ENCODE peak calls at places on chromosomes 11 and 22, in ten cellular contexts. One of them, this sample, is unnamed.
A peak's percentile ranks its signal among the peaks of the same experiment; 100 is the strongest.

GRCh38 chr11:130403301-130403804 is 25.1 kb downstream of the ADAMTS8 start:
- DNase-seq in AG04450: peak; percentile 90
- DNase-seq in T47D: peak; percentile 42
- DNase-seq in fibroblast of gingiva: peak; percentile 86
- DNase-seq in Daoy: peak; percentile 86
- DNase-seq in hypothalamus: peak; percentile 49
- DNase-seq in brain microvascular endothelial cell: peak; percentile 89
- DNase-seq in activated CD4-positive, alpha-beta T cell treated with anti-CD3 and anti-CD28 coated beads for 48 hours: no peak
- DNase-seq in activated naive CD8-positive, alpha-beta T cell treated with anti-CD3 and anti-CD28 coated beads, Interleukin-2, amount 50 U/mL, for 16 hours: no peak
- DNase-seq in activated CD4-positive, CD25-positive, alpha-beta regulatory T cell treated with anti-CD3 and anti-CD28 coated beads, Interleukin-2, amount 50 U/mL, for 72 hours: no peak
- DNase-seq in this sample: no peak

GRCh38 chr22:38829485-38829884 is 14.3 kb downstream of the NPTXR start:
- DNase-seq in hypothalamus: no peak
- DNase-seq in Daoy: peak; percentile 25
- DNase-seq in T47D: no peak
- DNase-seq in activated CD4-positive, CD25-positive, alpha-beta regulatory T cell treated with anti-CD3 and anti-CD28 coated beads, Interleukin-2, amount 50 U/mL, for 72 hours: no peak
- DNase-seq in activated CD4-positive, alpha-beta T cell treated with anti-CD3 and anti-CD28 coated beads for 48 hours: no peak
- DNase-seq in AG04450: no peak
- DNase-seq in brain microvascular endothelial cell: no peak
- DNase-seq in fibroblast of gingiva: no peak
- DNase-seq in activated naive CD8-positive, alpha-beta T cell treated with anti-CD3 and anti-CD28 coated beads, Interleukin-2, amount 50 U/mL, for 16 hours: no peak
- DNase-seq in this sample: no peak

GRCh38 chr22:27982106-27982505 is 63.0 kb upstream of the PITPNB start:
- DNase-seq in activated CD4-positive, alpha-beta T cell treated with anti-CD3 and anti-CD28 coated beads for 48 hours: no peak
- DNase-seq in fibroblast of gingiva: no peak
- DNase-seq in activated CD4-positive, CD25-positive, alpha-beta regulatory T cell treated with anti-CD3 and anti-CD28 coated beads, Interleukin-2, amount 50 U/mL, for 72 hours: peak; percentile 21
- DNase-seq in Daoy: no peak
- DNase-seq in brain microvascular endothelial cell: no peak
- DNase-seq in activated naive CD8-positive, alpha-beta T cell treated with anti-CD3 and anti-CD28 coated beads, Interleukin-2, amount 50 U/mL, for 16 hours: no peak
- DNase-seq in hypothalamus: no peak
- DNase-seq in AG04450: no peak
- DNase-seq in T47D: no peak
- DNase-seq in this sample: no peak

GRCh38 chr11:122898799-122899198 is 16.2 kb downstream of the JHY start:
- DNase-seq in hypothalamus: no peak
- DNase-seq in T47D: no peak
- DNase-seq in activated CD4-positive, CD25-positive, alpha-beta regulatory T cell treated with anti-CD3 and anti-CD28 coated beads, Interleukin-2, amount 50 U/mL, for 72 hours: no peak
- DNase-seq in AG04450: no peak
- DNase-seq in activated CD4-positive, alpha-beta T cell treated with anti-CD3 and anti-CD28 coated beads for 48 hours: no peak
- DNase-seq in fibroblast of gingiva: no peak
- DNase-seq in Daoy: no peak
- DNase-seq in activated naive CD8-positive, alpha-beta T cell treated with anti-CD3 and anti-CD28 coated beads, Interleukin-2, amount 50 U/mL, for 16 hours: no peak
- DNase-seq in brain microvascular endothelial cell: no peak
- DNase-seq in this sample: no peak

GRCh38 chr11:125978778-125979378 is 33.0 kb downstream of the VSIG10L2 start:
- DNase-seq in Daoy: no peak
- DNase-seq in activated naive CD8-positive, alpha-beta T cell treated with anti-CD3 and anti-CD28 coated beads, Interleukin-2, amount 50 U/mL, for 16 hours: no peak
- DNase-seq in activated CD4-positive, alpha-beta T cell treated with anti-CD3 and anti-CD28 coated beads for 48 hours: no peak
- DNase-seq in fibroblast of gingiva: no peak
- DNase-seq in AG04450: no peak
- DNase-seq in brain microvascular endothelial cell: no peak
- DNase-seq in T47D: no peak
- DNase-seq in activated CD4-positive, CD25-positive, alpha-beta regulatory T cell treated with anti-CD3 and anti-CD28 coated beads, Interleukin-2, amount 50 U/mL, for 72 hours: no peak
- DNase-seq in hypothalamus: no peak
- DNase-seq in this sample: no peak

GRCh38 chr11:72625746-72626636 is 48.2 kb downstream of the PDE2A start:
- DNase-seq in activated naive CD8-positive, alpha-beta T cell treated with anti-CD3 and anti-CD28 coated beads, Interleukin-2, amount 50 U/mL, for 16 hours: no peak
- DNase-seq in activated CD4-positive, alpha-beta T cell treated with anti-CD3 and anti-CD28 coated beads for 48 hours: no peak
- DNase-seq in fibroblast of gingiva: no peak
- DNase-seq in Daoy: no peak
- DNase-seq in activated CD4-positive, CD25-positive, alpha-beta regulatory T cell treated with anti-CD3 and anti-CD28 coated beads, Interleukin-2, amount 50 U/mL, for 72 hours: no peak
- DNase-seq in T47D: no peak
- DNase-seq in hypothalamus: no peak
- DNase-seq in AG04450: no peak
- DNase-seq in brain microvascular endothelial cell: no peak
- DNase-seq in this sample: no peak

GRCh38 chr22:27512283-27512761 is 289.2 kb downstream of the MN1 start:
- DNase-seq in activated CD4-positive, CD25-positive, alpha-beta regulatory T cell treated with anti-CD3 and anti-CD28 coated beads, Interleukin-2, amount 50 U/mL, for 72 hours: no peak
- DNase-seq in brain microvascular endothelial cell: peak; percentile 97
- DNase-seq in hypothalamus: no peak
- DNase-seq in activated CD4-positive, alpha-beta T cell treated with anti-CD3 and anti-CD28 coated beads for 48 hours: no peak
- DNase-seq in T47D: no peak
- DNase-seq in fibroblast of gingiva: peak; percentile 85
- DNase-seq in activated naive CD8-positive, alpha-beta T cell treated with anti-CD3 and anti-CD28 coated beads, Interleukin-2, amount 50 U/mL, for 16 hours: no peak
- DNase-seq in Daoy: peak; percentile 92
- DNase-seq in AG04450: peak; percentile 83
- DNase-seq in this sample: no peak

GRCh38 chr22:42902875-42903510 is 45.9 kb upstream of the ARFGAP3 start:
- DNase-seq in AG04450: peak; percentile 66
- DNase-seq in hypothalamus: no peak
- DNase-seq in fibroblast of gingiva: no peak
- DNase-seq in activated CD4-positive, CD25-positive, alpha-beta regulatory T cell treated with anti-CD3 and anti-CD28 coated beads, Interleukin-2, amount 50 U/mL, for 72 hours: no peak
- DNase-seq in T47D: no peak
- DNase-seq in Daoy: no peak
- DNase-seq in activated CD4-positive, alpha-beta T cell treated with anti-CD3 and anti-CD28 coated beads for 48 hours: no peak
- DNase-seq in brain microvascular endothelial cell: no peak
- DNase-seq in activated naive CD8-positive, alpha-beta T cell treated with anti-CD3 and anti-CD28 coated beads, Interleukin-2, amount 50 U/mL, for 16 hours: no peak
- DNase-seq in this sample: peak; percentile 17

GRCh38 chr22:24975813-24976341 is 23.4 kb downstream of the KIAA1671 start:
- DNase-seq in activated CD4-positive, CD25-positive, alpha-beta regulatory T cell treated with anti-CD3 and anti-CD28 coated beads, Interleukin-2, amount 50 U/mL, for 72 hours: no peak
- DNase-seq in T47D: no peak
- DNase-seq in activated CD4-positive, alpha-beta T cell treated with anti-CD3 and anti-CD28 coated beads for 48 hours: no peak
- DNase-seq in brain microvascular endothelial cell: no peak
- DNase-seq in fibroblast of gingiva: peak; percentile 77
- DNase-seq in AG04450: no peak
- DNase-seq in Daoy: no peak
- DNase-seq in activated naive CD8-positive, alpha-beta T cell treated with anti-CD3 and anti-CD28 coated beads, Interleukin-2, amount 50 U/mL, for 16 hours: no peak
- DNase-seq in hypothalamus: peak; percentile 71
- DNase-seq in this sample: no peak

GRCh38 chr22:35150163-35151107 is 84.5 kb downstream of the ISX start:
- DNase-seq in activated CD4-positive, alpha-beta T cell treated with anti-CD3 and anti-CD28 coated beads for 48 hours: peak; percentile 78
- DNase-seq in fibroblast of gingiva: no peak
- DNase-seq in AG04450: no peak
- DNase-seq in T47D: peak; percentile 58
- DNase-seq in brain microvascular endothelial cell: peak; percentile 51
- DNase-seq in activated CD4-positive, CD25-positive, alpha-beta regulatory T cell treated with anti-CD3 and anti-CD28 coated beads, Interleukin-2, amount 50 U/mL, for 72 hours: peak; percentile 72
- DNase-seq in hypothalamus: peak; percentile 52
- DNase-seq in activated naive CD8-positive, alpha-beta T cell treated with anti-CD3 and anti-CD28 coated beads, Interleukin-2, amount 50 U/mL, for 16 hours: peak; percentile 15
- DNase-seq in Daoy: peak; percentile 60
- DNase-seq in this sample: peak; percentile 83

GRCh38 chr22:50303848-50304527 is 3.5 kb downstream of the PLXNB2 start:
- DNase-seq in hypothalamus: peak; percentile 46
- DNase-seq in activated CD4-positive, CD25-positive, alpha-beta regulatory T cell treated with anti-CD3 and anti-CD28 coated beads, Interleukin-2, amount 50 U/mL, for 72 hours: no peak
- DNase-seq in activated naive CD8-positive, alpha-beta T cell treated with anti-CD3 and anti-CD28 coated beads, Interleukin-2, amount 50 U/mL, for 16 hours: no peak
- DNase-seq in activated CD4-positive, alpha-beta T cell treated with anti-CD3 and anti-CD28 coated beads for 48 hours: peak; percentile 24
- DNase-seq in AG04450: no peak
- DNase-seq in T47D: peak; percentile 84
- DNase-seq in Daoy: peak; percentile 30
- DNase-seq in brain microvascular endothelial cell: no peak
- DNase-seq in fibroblast of gingiva: no peak
- DNase-seq in this sample: no peak

GRCh38 chr11:11265994-11266606 is 87.0 kb downstream of the CSNK2A3 start:
- DNase-seq in activated naive CD8-positive, alpha-beta T cell treated with anti-CD3 and anti-CD28 coated beads, Interleukin-2, amount 50 U/mL, for 16 hours: no peak
- DNase-seq in AG04450: no peak
- DNase-seq in fibroblast of gingiva: no peak
- DNase-seq in T47D: peak; percentile 58
- DNase-seq in Daoy: peak; percentile 54
- DNase-seq in activated CD4-positive, alpha-beta T cell treated with anti-CD3 and anti-CD28 coated beads for 48 hours: peak; percentile 80
- DNase-seq in hypothalamus: peak; percentile 11
- DNase-seq in brain microvascular endothelial cell: peak; percentile 6
- DNase-seq in activated CD4-positive, CD25-positive, alpha-beta regulatory T cell treated with anti-CD3 and anti-CD28 coated beads, Interleukin-2, amount 50 U/mL, for 72 hours: peak; percentile 74
- DNase-seq in this sample: peak; percentile 44

GRCh38 chr11:111408789-111409727 is 30.0 kb upstream of the POU2AF1 start:
- DNase-seq in activated naive CD8-positive, alpha-beta T cell treated with anti-CD3 and anti-CD28 coated beads, Interleukin-2, amount 50 U/mL, for 16 hours: no peak
- DNase-seq in fibroblast of gingiva: peak; percentile 76
- DNase-seq in hypothalamus: no peak
- DNase-seq in Daoy: peak; percentile 72
- DNase-seq in brain microvascular endothelial cell: no peak
- DNase-seq in AG04450: no peak
- DNase-seq in T47D: no peak
- DNase-seq in activated CD4-positive, CD25-positive, alpha-beta regulatory T cell treated with anti-CD3 and anti-CD28 coated beads, Interleukin-2, amount 50 U/mL, for 72 hours: no peak
- DNase-seq in activated CD4-positive, alpha-beta T cell treated with anti-CD3 and anti-CD28 coated beads for 48 hours: no peak
- DNase-seq in this sample: no peak

GRCh38 chr11:97742717-97743116 is 1278.0 kb upstream of the CNTN5 start:
- DNase-seq in brain microvascular endothelial cell: no peak
- DNase-seq in AG04450: no peak
- DNase-seq in hypothalamus: no peak
- DNase-seq in Daoy: no peak
- DNase-seq in fibroblast of gingiva: no peak
- DNase-seq in T47D: no peak
- DNase-seq in activated CD4-positive, CD25-positive, alpha-beta regulatory T cell treated with anti-CD3 and anti-CD28 coated beads, Interleukin-2, amount 50 U/mL, for 72 hours: no peak
- DNase-seq in activated naive CD8-positive, alpha-beta T cell treated with anti-CD3 and anti-CD28 coated beads, Interleukin-2, amount 50 U/mL, for 16 hours: no peak
- DNase-seq in activated CD4-positive, alpha-beta T cell treated with anti-CD3 and anti-CD28 coated beads for 48 hours: no peak
- DNase-seq in this sample: no peak

GRCh38 chr11:19326499-19326898 is 85.8 kb upstream of the E2F8 start:
- DNase-seq in AG04450: no peak
- DNase-seq in T47D: peak; percentile 33
- DNase-seq in activated CD4-positive, CD25-positive, alpha-beta regulatory T cell treated with anti-CD3 and anti-CD28 coated beads, Interleukin-2, amount 50 U/mL, for 72 hours: no peak
- DNase-seq in activated naive CD8-positive, alpha-beta T cell treated with anti-CD3 and anti-CD28 coated beads, Interleukin-2, amount 50 U/mL, for 16 hours: no peak
- DNase-seq in Daoy: no peak
- DNase-seq in fibroblast of gingiva: peak; percentile 33
- DNase-seq in activated CD4-positive, alpha-beta T cell treated with anti-CD3 and anti-CD28 coated beads for 48 hours: no peak
- DNase-seq in hypothalamus: no peak
- DNase-seq in brain microvascular endothelial cell: no peak
- DNase-seq in this sample: no peak

GRCh38 chr22:24986816-24987215 is 34.3 kb downstream of the KIAA1671 start:
- DNase-seq in activated CD4-positive, alpha-beta T cell treated with anti-CD3 and anti-CD28 coated beads for 48 hours: no peak
- DNase-seq in Daoy: no peak
- DNase-seq in AG04450: no peak
- DNase-seq in activated naive CD8-positive, alpha-beta T cell treated with anti-CD3 and anti-CD28 coated beads, Interleukin-2, amount 50 U/mL, for 16 hours: no peak
- DNase-seq in T47D: no peak
- DNase-seq in fibroblast of gingiva: no peak
- DNase-seq in hypothalamus: no peak
- DNase-seq in activated CD4-positive, CD25-positive, alpha-beta regulatory T cell treated with anti-CD3 and anti-CD28 coated beads, Interleukin-2, amount 50 U/mL, for 72 hours: no peak
- DNase-seq in brain microvascular endothelial cell: no peak
- DNase-seq in this sample: no peak

GRCh38 chr11:114586797-114587196 is 8.8 kb downstream of the NXPE4 start:
- DNase-seq in Daoy: peak; percentile 2
- DNase-seq in activated CD4-positive, alpha-beta T cell treated with anti-CD3 and anti-CD28 coated beads for 48 hours: no peak
- DNase-seq in brain microvascular endothelial cell: no peak
- DNase-seq in hypothalamus: no peak
- DNase-seq in AG04450: no peak
- DNase-seq in activated naive CD8-positive, alpha-beta T cell treated with anti-CD3 and anti-CD28 coated beads, Interleukin-2, amount 50 U/mL, for 16 hours: no peak
- DNase-seq in fibroblast of gingiva: no peak
- DNase-seq in activated CD4-positive, CD25-positive, alpha-beta regulatory T cell treated with anti-CD3 and anti-CD28 coated beads, Interleukin-2, amount 50 U/mL, for 72 hours: no peak
- DNase-seq in T47D: peak; percentile 33
- DNase-seq in this sample: peak; percentile 2

GRCh38 chr11:132114185-132114584 is 743.8 kb downstream of the NTM start:
- DNase-seq in AG04450: no peak
- DNase-seq in fibroblast of gingiva: peak; percentile 53
- DNase-seq in Daoy: peak; percentile 58
- DNase-seq in activated CD4-positive, CD25-positive, alpha-beta regulatory T cell treated with anti-CD3 and anti-CD28 coated beads, Interleukin-2, amount 50 U/mL, for 72 hours: no peak
- DNase-seq in brain microvascular endothelial cell: no peak
- DNase-seq in activated naive CD8-positive, alpha-beta T cell treated with anti-CD3 and anti-CD28 coated beads, Interleukin-2, amount 50 U/mL, for 16 hours: no peak
- DNase-seq in hypothalamus: no peak
- DNase-seq in activated CD4-positive, alpha-beta T cell treated with anti-CD3 and anti-CD28 coated beads for 48 hours: no peak
- DNase-seq in T47D: peak; percentile 17
- DNase-seq in this sample: peak; percentile 70

GRCh38 chr11:133041928-133042890 is 490.1 kb downstream of the OPCML start:
- DNase-seq in Daoy: peak; percentile 31
- DNase-seq in fibroblast of gingiva: no peak
- DNase-seq in activated CD4-positive, alpha-beta T cell treated with anti-CD3 and anti-CD28 coated beads for 48 hours: no peak
- DNase-seq in activated CD4-positive, CD25-positive, alpha-beta regulatory T cell treated with anti-CD3 and anti-CD28 coated beads, Interleukin-2, amount 50 U/mL, for 72 hours: no peak
- DNase-seq in T47D: no peak
- DNase-seq in AG04450: no peak
- DNase-seq in brain microvascular endothelial cell: no peak
- DNase-seq in hypothalamus: no peak
- DNase-seq in activated naive CD8-positive, alpha-beta T cell treated with anti-CD3 and anti-CD28 coated beads, Interleukin-2, amount 50 U/mL, for 16 hours: no peak
- DNase-seq in this sample: no peak

GRCh38 chr11:18236664-18237356 is at the start of gene SAA4:
- DNase-seq in activated CD4-positive, alpha-beta T cell treated with anti-CD3 and anti-CD28 coated beads for 48 hours: no peak
- DNase-seq in Daoy: no peak
- DNase-seq in fibroblast of gingiva: no peak
- DNase-seq in brain microvascular endothelial cell: no peak
- DNase-seq in activated naive CD8-positive, alpha-beta T cell treated with anti-CD3 and anti-CD28 coated beads, Interleukin-2, amount 50 U/mL, for 16 hours: no peak
- DNase-seq in hypothalamus: no peak
- DNase-seq in T47D: no peak
- DNase-seq in AG04450: no peak
- DNase-seq in activated CD4-positive, CD25-positive, alpha-beta regulatory T cell treated with anti-CD3 and anti-CD28 coated beads, Interleukin-2, amount 50 U/mL, for 72 hours: no peak
- DNase-seq in this sample: no peak

GRCh38 chr11:1122356-1123002 is 35.3 kb upstream of the MUC5AC start:
- DNase-seq in hypothalamus: no peak
- DNase-seq in brain microvascular endothelial cell: no peak
- DNase-seq in AG04450: no peak
- DNase-seq in T47D: no peak
- DNase-seq in Daoy: no peak
- DNase-seq in fibroblast of gingiva: no peak
- DNase-seq in activated CD4-positive, CD25-positive, alpha-beta regulatory T cell treated with anti-CD3 and anti-CD28 coated beads, Interleukin-2, amount 50 U/mL, for 72 hours: peak; percentile 24
- DNase-seq in activated CD4-positive, alpha-beta T cell treated with anti-CD3 and anti-CD28 coated beads for 48 hours: peak; percentile 1
- DNase-seq in activated naive CD8-positive, alpha-beta T cell treated with anti-CD3 and anti-CD28 coated beads, Interleukin-2, amount 50 U/mL, for 16 hours: no peak
- DNase-seq in this sample: no peak

GRCh38 chr11:79182794-79183193 is 258.0 kb downstream of the TENM4 start:
- DNase-seq in hypothalamus: no peak
- DNase-seq in T47D: no peak
- DNase-seq in activated CD4-positive, alpha-beta T cell treated with anti-CD3 and anti-CD28 coated beads for 48 hours: no peak
- DNase-seq in activated naive CD8-positive, alpha-beta T cell treated with anti-CD3 and anti-CD28 coated beads, Interleukin-2, amount 50 U/mL, for 16 hours: no peak
- DNase-seq in brain microvascular endothelial cell: peak; percentile 3
- DNase-seq in fibroblast of gingiva: peak; percentile 84
- DNase-seq in activated CD4-positive, CD25-positive, alpha-beta regulatory T cell treated with anti-CD3 and anti-CD28 coated beads, Interleukin-2, amount 50 U/mL, for 72 hours: no peak
- DNase-seq in Daoy: no peak
- DNase-seq in AG04450: peak; percentile 85
- DNase-seq in this sample: no peak

GRCh38 chr11:6443269-6444003 is 2.6 kb upstream of the HPX start:
- DNase-seq in activated CD4-positive, alpha-beta T cell treated with anti-CD3 and anti-CD28 coated beads for 48 hours: peak; percentile 64
- DNase-seq in activated CD4-positive, CD25-positive, alpha-beta regulatory T cell treated with anti-CD3 and anti-CD28 coated beads, Interleukin-2, amount 50 U/mL, for 72 hours: peak; percentile 61
- DNase-seq in hypothalamus: peak; percentile 61
- DNase-seq in T47D: peak; percentile 45
- DNase-seq in activated naive CD8-positive, alpha-beta T cell treated with anti-CD3 and anti-CD28 coated beads, Interleukin-2, amount 50 U/mL, for 16 hours: no peak
- DNase-seq in Daoy: peak; percentile 42
- DNase-seq in fibroblast of gingiva: peak; percentile 47
- DNase-seq in brain microvascular endothelial cell: peak; percentile 40
- DNase-seq in AG04450: no peak
- DNase-seq in this sample: peak; percentile 68

GRCh38 chr11:55714982-55715888 is 53.2 kb downstream of the OR4C6 start:
- DNase-seq in activated CD4-positive, alpha-beta T cell treated with anti-CD3 and anti-CD28 coated beads for 48 hours: peak; percentile 9
- DNase-seq in activated naive CD8-positive, alpha-beta T cell treated with anti-CD3 and anti-CD28 coated beads, Interleukin-2, amount 50 U/mL, for 16 hours: no peak
- DNase-seq in hypothalamus: no peak
- DNase-seq in fibroblast of gingiva: no peak
- DNase-seq in AG04450: no peak
- DNase-seq in T47D: peak; percentile 46
- DNase-seq in Daoy: no peak
- DNase-seq in activated CD4-positive, CD25-positive, alpha-beta regulatory T cell treated with anti-CD3 and anti-CD28 coated beads, Interleukin-2, amount 50 U/mL, for 72 hours: no peak
- DNase-seq in brain microvascular endothelial cell: no peak
- DNase-seq in this sample: peak; percentile 36

GRCh38 chr22:44086759-44087158 is 62.7 kb downstream of the PARVB start:
- DNase-seq in activated CD4-positive, alpha-beta T cell treated with anti-CD3 and anti-CD28 coated beads for 48 hours: no peak
- DNase-seq in activated naive CD8-positive, alpha-beta T cell treated with anti-CD3 and anti-CD28 coated beads, Interleukin-2, amount 50 U/mL, for 16 hours: no peak
- DNase-seq in hypothalamus: no peak
- DNase-seq in fibroblast of gingiva: no peak
- DNase-seq in activated CD4-positive, CD25-positive, alpha-beta regulatory T cell treated with anti-CD3 and anti-CD28 coated beads, Interleukin-2, amount 50 U/mL, for 72 hours: no peak
- DNase-seq in brain microvascular endothelial cell: no peak
- DNase-seq in Daoy: no peak
- DNase-seq in AG04450: no peak
- DNase-seq in T47D: no peak
- DNase-seq in this sample: no peak

GRCh38 chr11:115389790-115390189 is 114.4 kb downstream of the CADM1 start:
- DNase-seq in brain microvascular endothelial cell: no peak
- DNase-seq in activated CD4-positive, CD25-positive, alpha-beta regulatory T cell treated with anti-CD3 and anti-CD28 coated beads, Interleukin-2, amount 50 U/mL, for 72 hours: no peak
- DNase-seq in T47D: no peak
- DNase-seq in AG04450: no peak
- DNase-seq in activated naive CD8-positive, alpha-beta T cell treated with anti-CD3 and anti-CD28 coated beads, Interleukin-2, amount 50 U/mL, for 16 hours: no peak
- DNase-seq in fibroblast of gingiva: no peak
- DNase-seq in hypothalamus: no peak
- DNase-seq in Daoy: no peak
- DNase-seq in activated CD4-positive, alpha-beta T cell treated with anti-CD3 and anti-CD28 coated beads for 48 hours: no peak
- DNase-seq in this sample: no peak

GRCh38 chr11:129728571-129728970 is 87.1 kb upstream of the TMEM45B start:
- DNase-seq in activated CD4-positive, CD25-positive, alpha-beta regulatory T cell treated with anti-CD3 and anti-CD28 coated beads, Interleukin-2, amount 50 U/mL, for 72 hours: no peak
- DNase-seq in activated CD4-positive, alpha-beta T cell treated with anti-CD3 and anti-CD28 coated beads for 48 hours: no peak
- DNase-seq in brain microvascular endothelial cell: no peak
- DNase-seq in AG04450: no peak
- DNase-seq in fibroblast of gingiva: no peak
- DNase-seq in activated naive CD8-positive, alpha-beta T cell treated with anti-CD3 and anti-CD28 coated beads, Interleukin-2, amount 50 U/mL, for 16 hours: no peak
- DNase-seq in T47D: peak; percentile 51
- DNase-seq in hypothalamus: no peak
- DNase-seq in Daoy: no peak
- DNase-seq in this sample: no peak

GRCh38 chr11:12380565-12381325 is 3.4 kb downstream of the PARVA start:
- DNase-seq in fibroblast of gingiva: no peak
- DNase-seq in hypothalamus: no peak
- DNase-seq in activated CD4-positive, alpha-beta T cell treated with anti-CD3 and anti-CD28 coated beads for 48 hours: no peak
- DNase-seq in Daoy: no peak
- DNase-seq in activated CD4-positive, CD25-positive, alpha-beta regulatory T cell treated with anti-CD3 and anti-CD28 coated beads, Interleukin-2, amount 50 U/mL, for 72 hours: no peak
- DNase-seq in activated naive CD8-positive, alpha-beta T cell treated with anti-CD3 and anti-CD28 coated beads, Interleukin-2, amount 50 U/mL, for 16 hours: no peak
- DNase-seq in T47D: no peak
- DNase-seq in AG04450: no peak
- DNase-seq in brain microvascular endothelial cell: no peak
- DNase-seq in this sample: no peak

This sample was measured in NCI-H82.